ENCODE peak calls at places on chromosome 1, in six cellular contexts. W is AG10803, U is A673, J is AG09319, E is cardiac fibroblast, I is MCF 10A. H is an unnamed sample.

GRCh38 chr1:171637928-171638576 is 14.4 kb downstream of the MYOC start:
- DNase-seq in W (no peak), U (no peak), J (no peak), E (no peak), I (no peak), H (no peak)

GRCh38 chr1:56304975-56305374 is 274.4 kb downstream of the PLPP3 start:
- DNase-seq in W (no peak), U (no peak), J (no peak), E (no peak), I (no peak), H (no peak)

GRCh38 chr1:235954306-235955283 is 87.9 kb upstream of the LYST start:
- DNase-seq in W (peak), U (no peak), J (no peak), E (peak), I (no peak), H (no peak)

GRCh38 chr1:96926176-96926575 is 204.6 kb downstream of the PTBP2 start:
- DNase-seq in W (no peak), U (no peak), J (no peak), E (no peak), I (no peak), H (no peak)

GRCh38 chr1:3013371-3014038 is 7.8 kb upstream of the ACTRT2 start:
- DNase-seq in W (no peak), U (no peak), J (no peak), E (no peak), I (no peak), H (no peak)

GRCh38 chr1:204198978-204199340 is 2.7 kb upstream of the KISS1 start:
- DNase-seq in W (no peak), U (no peak), J (no peak), E (no peak), I (no peak), H (no peak)

GRCh38 chr1:156943756-156944155 is 23.3 kb downstream of the LRRC71 start:
- DNase-seq in W (no peak), U (no peak), J (no peak), E (no peak), I (no peak), H (no peak)

GRCh38 chr1:35580949-35581388 is 7.9 kb downstream of the TFAP2E start:
- DNase-seq in W (no peak), U (no peak), J (no peak), E (no peak), I (no peak), H (no peak)

GRCh38 chr1:167690053-167690452 is 31.7 kb upstream of the MPZL1 start:
- DNase-seq in W (no peak), U (no peak), J (no peak), E (no peak), I (no peak), H (no peak)

GRCh38 chr1:61659061-61659460 is 65.9 kb downstream of the TM2D1 start:
- DNase-seq in W (no peak), U (no peak), J (no peak), E (peak), I (peak), H (no peak)

GRCh38 chr1:230839166-230839565 is 29.2 kb downstream of the C1orf198 start:
- DNase-seq in W (no peak), U (no peak), J (no peak), E (no peak), I (no peak), H (no peak)

GRCh38 chr1:23745515-23745914 is 2.2 kb downstream of the ELOA start:
- DNase-seq in W (peak), U (peak), J (no peak), E (peak), I (peak), H (no peak)

GRCh38 chr1:109983380-109984189 is 980 bp upstream of the AHCYL1 start:
- DNase-seq in W (peak), U (no peak), J (no peak), E (peak), I (no peak), H (no peak)

GRCh38 chr1:217191441-217191840 is 439.4 kb downstream of the GPATCH2 start:
- DNase-seq in W (no peak), U (no peak), J (no peak), E (peak), I (peak), H (no peak)

GRCh38 chr1:219810451-219810850 is 117.9 kb downstream of the SLC30A10 start:
- DNase-seq in W (no peak), U (no peak), J (peak), E (no peak), I (peak), H (no peak)

GRCh38 chr1:26794391-26794790 is 6.6 kb downstream of the PIGV start:
- DNase-seq in W (no peak), U (no peak), J (no peak), E (no peak), I (no peak), H (no peak)

GRCh38 chr1:103497404-103497803 is 28.1 kb upstream of the RNPC3 start:
- DNase-seq in W (no peak), U (no peak), J (no peak), E (no peak), I (no peak), H (no peak)

GRCh38 chr1:182599339-182599738 is 4.8 kb downstream of the RGS16 start:
- DNase-seq in W (no peak), U (no peak), J (no peak), E (no peak), I (no peak), H (no peak)

GRCh38 chr1:203318229-203318517 is 12.9 kb downstream of the BTG2 start:
- DNase-seq in W (no peak), U (peak), J (no peak), E (no peak), I (no peak), H (no peak)

GRCh38 chr1:232574077-232574476 is 55.9 kb downstream of the SIPA1L2 start:
- DNase-seq in W (no peak), U (no peak), J (no peak), E (no peak), I (no peak), H (no peak)

GRCh38 chr1:235633220-235633540 is 16.4 kb downstream of the GNG4 start:
- DNase-seq in W (no peak), U (no peak), J (no peak), E (no peak), I (no peak), H (no peak)

GRCh38 chr1:65179148-65179547 is 31.1 kb downstream of the AK4 start:
- DNase-seq in W (no peak), U (no peak), J (no peak), E (no peak), I (no peak), H (no peak)

GRCh38 chr1:203354246-203354645 is 3.3 kb upstream of the FMOD start:
- DNase-seq in W (peak), U (no peak), J (peak), E (peak), I (peak), H (no peak)

GRCh38 chr1:236471653-236472052 is 52.1 kb upstream of the LGALS8 start:
- DNase-seq in W (no peak), U (peak), J (no peak), E (no peak), I (no peak), H (no peak)

GRCh38 chr1:181127898-181128453 is 39.5 kb downstream of the IER5 start:
- DNase-seq in W (no peak), U (no peak), J (no peak), E (no peak), I (peak), H (no peak)

GRCh38 chr1:229971141-229971540 is 95.9 kb upstream of the GALNT2 start:
- DNase-seq in W (no peak), U (no peak), J (no peak), E (no peak), I (no peak), H (no peak)

DNA sequence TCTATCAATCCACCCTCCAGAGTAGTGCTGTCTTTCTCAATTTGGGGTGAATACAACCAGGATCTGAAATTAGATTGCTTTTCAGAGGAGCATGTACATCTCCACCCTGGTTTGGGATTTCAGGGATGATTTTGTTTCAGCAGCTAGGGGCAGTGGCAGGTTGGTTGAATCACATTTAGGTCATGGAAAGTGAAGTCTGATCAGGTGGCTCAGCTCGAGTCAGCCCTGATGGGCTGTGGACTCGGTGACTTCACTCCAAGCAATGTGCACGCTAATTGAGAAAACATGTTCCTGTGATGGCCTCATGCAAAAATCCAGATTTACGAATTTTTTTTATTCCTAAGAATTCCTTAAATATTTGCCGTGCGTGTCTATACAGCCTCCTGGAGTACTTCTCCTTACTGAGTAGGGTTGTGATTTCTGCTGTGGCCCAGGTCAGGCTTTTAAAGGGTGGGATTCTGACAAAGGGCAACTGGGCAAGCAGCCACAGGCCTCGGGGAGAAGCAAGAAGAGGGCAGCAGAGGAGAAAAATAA is 7.5 kb downstream of the NGF start:
- DNase-seq in W (peak), U (no peak), J (peak), E (peak), I (peak), H (no peak)
- TF ChIP-seq CTCF in W (peak), U (no peak), J (peak), E (no peak), I (no peak), H (no peak)

GRCh38 chr1:99005142-99005491 is 456 bp upstream of the PLPPR5 start:
- DNase-seq in W (no peak), U (peak), J (no peak), E (no peak), I (no peak), H (peak)
- TF ChIP-seq CTCF in W (no peak), U (no peak), J (no peak), E (no peak), I (no peak), H (no peak)

GRCh38 chr1:206035027-206035426 is 11.3 kb upstream of the CTSE start:
- DNase-seq in W (no peak), U (no peak), J (no peak), E (no peak), I (no peak), H (no peak)

GRCh38 chr1:206037521-206037920 is 13.8 kb upstream of the CTSE start:
- DNase-seq in W (no peak), U (no peak), J (no peak), E (no peak), I (no peak), H (no peak)

GRCh38 chr1:206040328-206040727 is 12.6 kb upstream of the RHEX start:
- DNase-seq in W (no peak), U (no peak), J (no peak), E (no peak), I (no peak), H (no peak)

GRCh38 chr1:206039046-206039929 is 13.7 kb upstream of the RHEX start:
- DNase-seq in W (no peak), U (no peak), J (no peak), E (no peak), I (no peak), H (no peak)

DNA sequence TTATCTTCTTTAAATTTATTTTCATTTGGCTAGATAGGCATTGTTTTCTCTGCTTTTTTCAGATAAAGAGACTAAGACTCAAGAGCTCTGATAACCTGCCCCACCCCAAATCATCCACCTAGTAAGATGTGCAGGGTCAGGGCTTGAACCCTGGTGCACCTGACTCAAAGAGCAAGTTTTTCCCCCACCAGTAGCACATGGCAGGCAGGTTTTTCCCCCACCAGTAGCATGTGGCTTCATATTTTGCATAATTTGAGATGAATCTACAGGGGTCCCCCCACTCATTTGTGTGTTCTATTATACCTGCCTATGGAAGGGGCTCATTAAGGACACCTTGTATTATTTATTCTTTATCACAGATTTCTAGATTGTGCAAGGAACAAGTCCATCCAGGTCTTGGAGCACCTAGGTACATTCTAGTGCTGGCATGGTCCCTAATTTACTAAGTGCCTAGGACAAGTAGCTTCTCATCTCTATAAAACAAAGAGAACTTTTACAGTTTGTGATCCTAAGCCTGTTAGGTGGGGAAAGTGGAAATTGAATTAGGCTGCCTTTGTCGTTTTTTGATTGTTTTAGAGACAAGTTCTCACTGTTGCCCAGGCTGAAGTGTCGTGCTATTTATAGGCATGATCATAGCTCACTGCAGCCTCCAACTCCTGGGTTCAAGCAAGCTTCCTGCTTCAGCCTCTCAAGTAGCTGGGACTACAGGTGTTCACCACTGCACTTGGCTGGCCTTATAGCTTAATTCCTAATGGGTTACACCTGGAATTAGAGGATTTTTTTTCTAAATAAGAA is 13.2 kb upstream of the CTSE start:
- DNase-seq in W (no peak), U (no peak), J (no peak), E (no peak), I (no peak), H (no peak)
- TF ChIP-seq CTCF in W (no peak), U (no peak), J (no peak), E (no peak), I (no peak), H (no peak)

GRCh38 chr1:184658033-184658432 is 96.6 kb downstream of the EDEM3 start:
- DNase-seq in W (no peak), U (no peak), J (no peak), E (no peak), I (no peak), H (no peak)
- TF ChIP-seq CTCF in W (no peak), U (no peak), J (no peak), E (no peak), I (no peak), H (no peak)

H was measured in neural crest cell.